ENCODE peak calls at places on chromosomes 16 and 17, in six cellular contexts. F is AG08395; B is NCI-H1105 treated with DMSO at 0.1 percent for 48 hours; O is ELR; X is T-helper 2 cell; N is naive thymus-derived CD8-positive, alpha-beta T cell. C is an unnamed sample.

GRCh38 chr16:23838485-23839142 is 2.8 kb downstream of the PRKCB start:
- DNase-seq in O (no peak), B (no peak), N (no peak), X (no peak), F (no peak), C (no peak)

GRCh38 chr17:27463235-27463677 is 7.0 kb downstream of the KSR1 start:
- DNase-seq in F (peak), N (no peak), X (no peak), B (no peak), O (no peak), C (peak)

GRCh38 chr16:22012241-22012640 is 4.3 kb downstream of the MOSMO start:
- DNase-seq in F (no peak), B (no peak), N (no peak), X (no peak), O (no peak), C (no peak)

GRCh38 chr17:13393841-13394710 is 207.7 kb downstream of the HS3ST3A1 start:
- DNase-seq in N (no peak), O (peak), F (peak), B (no peak), X (no peak), C (peak)

GRCh38 chr17:43916385-43916784 is 9.0 kb upstream of the MPP2 start:
- DNase-seq in N (no peak), X (no peak), F (no peak), B (no peak), O (no peak), C (no peak)

GRCh38 chr17:15180121-15180561 is 85.0 kb downstream of the PMP22 start:
- DNase-seq in N (no peak), O (no peak), B (no peak), X (no peak), F (no peak), C (no peak)

GRCh38 chr17:76631821-76632565 is 11.6 kb downstream of the ST6GALNAC1 start:
- DNase-seq in F (no peak), B (no peak), X (no peak), N (no peak), O (no peak), C (no peak)

GRCh38 chr17:57862990-57863667 is 13.3 kb upstream of the MRPS23 start:
- DNase-seq in N (no peak), O (peak), X (no peak), B (no peak), F (no peak), C (no peak)

GRCh38 chr17:74052993-74053744 is 150.3 kb upstream of the RPL38 start:
- DNase-seq in O (no peak), B (no peak), N (no peak), X (no peak), F (no peak), C (no peak)

GRCh38 chr16:70522216-70523000 is 946 bp downstream of the COG4 start:
- DNase-seq in F (no peak), B (no peak), X (no peak), N (no peak), O (peak), C (no peak)

GRCh38 chr16:81778861-81779539 is at the start of gene PLCG2:
- DNase-seq in B (peak), O (peak), N (peak), F (peak), X (peak), C (peak)

GRCh38 chr16:48836641-48837040 is 226.7 kb upstream of the N4BP1 start:
- DNase-seq in F (no peak), N (no peak), X (no peak), B (no peak), O (no peak), C (no peak)

GRCh38 chr17:29376667-29377268 is 13.4 kb upstream of the TAOK1 start:
- DNase-seq in N (no peak), X (no peak), F (peak), B (no peak), O (peak), C (peak)

GRCh38 chr17:78358538-78359215 is 1.2 kb downstream of the SOCS3 start:
- DNase-seq in X (no peak), F (no peak), O (peak), N (peak), B (no peak), C (peak)

GRCh38 chr16:16007743-16008111 is 58.3 kb downstream of the ABCC1 start:
- DNase-seq in B (no peak), O (no peak), F (no peak), X (no peak), N (no peak), C (no peak)

GRCh38 chr17:57945999-57946797 is 9.0 kb downstream of the CUEDC1 start:
- DNase-seq in N (peak), X (no peak), F (peak), O (peak), B (peak), C (peak)

GRCh38 chr17:28745777-28746473 is 2.1 kb downstream of the TRAF4 start:
- DNase-seq in B (no peak), F (no peak), O (peak), X (no peak), N (peak), C (peak)

GRCh38 chr17:55167024-55167721 is 97.6 kb upstream of the HLF start:
- DNase-seq in F (no peak), X (no peak), B (no peak), N (no peak), O (no peak), C (peak)

GRCh38 chr17:41523787-41524186 is 4.3 kb downstream of the KRT19 start:
- DNase-seq in B (peak), X (no peak), O (no peak), N (no peak), F (no peak), C (no peak)

GRCh38 chr16:47320546-47321315 is 140.1 kb downstream of the ITFG1 start:
- DNase-seq in X (no peak), O (peak), B (no peak), F (peak), N (no peak), C (peak)

GRCh38 chr17:8506145-8506544 is 70.5 kb downstream of the NDEL1 start:
- DNase-seq in N (no peak), O (no peak), B (no peak), X (no peak), F (no peak), C (no peak)

GRCh38 chr17:19354123-19354522 is 8.4 kb downstream of the B9D1 start:
- DNase-seq in N (no peak), X (no peak), B (no peak), F (peak), O (peak), C (peak)

GRCh38 chr17:51435641-51436091 is 175.3 kb downstream of the UTP18 start:
- DNase-seq in O (peak), B (peak), X (peak), N (no peak), F (no peak), C (peak)

GRCh38 chr16:17585449-17586080 is 114.8 kb upstream of the XYLT1 start:
- DNase-seq in B (no peak), O (no peak), N (no peak), X (no peak), F (no peak), C (no peak)

GRCh38 chr16:75096730-75097129 is 19.9 kb downstream of the LDHD start:
- DNase-seq in X (no peak), N (no peak), B (peak), F (no peak), O (peak), C (peak)

GRCh38 chr17:68780561-68780960 is 174.6 kb downstream of the ABCA8 start:
- DNase-seq in O (no peak), X (no peak), B (no peak), N (no peak), F (no peak), C (no peak)

GRCh38 chr17:10993126-10993525 is 155.2 kb upstream of the PIRT start:
- DNase-seq in B (no peak), O (no peak), N (no peak), X (no peak), F (no peak), C (no peak)

GRCh38 chr17:55166506-55166905 is 98.3 kb upstream of the HLF start:
- DNase-seq in F (no peak), O (no peak), B (no peak), N (no peak), X (no peak), C (no peak)

GRCh38 chr17:55783684-55784245 is 32.9 kb downstream of the PCTP start:
- DNase-seq in O (peak), F (peak), N (no peak), B (no peak), X (no peak), C (peak)

GRCh38 chr17:76714822-76715461 is 4.2 kb upstream of the MXRA7 start:
- DNase-seq in O (peak), N (peak), X (peak), F (no peak), B (peak), C (peak)

C was measured in EH.